ENCODE peak calls at places on chromosomes 16 and 17, in ten cellular contexts. One of them, this sample, is unnamed.
A peak's percentile ranks its signal among the peaks of the same experiment; 100 is the strongest.

GRCh38 chr16:22304411-22304810 is 7.2 kb downstream of the POLR3E start:
- DNase-seq in prostate gland: no peak
- DNase-seq in lung: no peak
- DNase-seq in mucosa of descending colon: no peak
- DNase-seq in WERI-Rb-1: no peak
- DNase-seq in testis: no peak
- DNase-seq in colonic mucosa: no peak
- DNase-seq in ascending aorta: no peak
- DNase-seq in OCI-LY7: no peak
- DNase-seq in neural progenitor cell: no peak
- DNase-seq in this sample: no peak

GRCh38 chr16:12509121-12509520 is 294.6 kb downstream of the CPPED1 start:
- DNase-seq in colonic mucosa: no peak
- DNase-seq in WERI-Rb-1: no peak
- DNase-seq in neural progenitor cell: no peak
- DNase-seq in prostate gland: no peak
- DNase-seq in mucosa of descending colon: no peak
- DNase-seq in lung: no peak
- DNase-seq in OCI-LY7: no peak
- DNase-seq in ascending aorta: no peak
- DNase-seq in testis: no peak
- DNase-seq in this sample: no peak

GRCh38 chr17:64024781-64025731 is 4.6 kb upstream of the ICAM2 start:
- DNase-seq in lung: no peak
- DNase-seq in testis: no peak
- DNase-seq in OCI-LY7: no peak
- DNase-seq in WERI-Rb-1: no peak
- DNase-seq in prostate gland: no peak
- DNase-seq in mucosa of descending colon: no peak
- DNase-seq in colonic mucosa: peak; percentile 21
- DNase-seq in ascending aorta: no peak
- DNase-seq in neural progenitor cell: no peak
- DNase-seq in this sample: no peak

GRCh38 chr17:37848690-37849616 is 75.3 kb upstream of the TBC1D3K start:
- DNase-seq in neural progenitor cell: no peak
- DNase-seq in colonic mucosa: no peak
- DNase-seq in testis: no peak
- DNase-seq in WERI-Rb-1: no peak
- DNase-seq in prostate gland: no peak
- DNase-seq in OCI-LY7: no peak
- DNase-seq in ascending aorta: no peak
- DNase-seq in mucosa of descending colon: no peak
- DNase-seq in lung: no peak
- DNase-seq in this sample: peak; percentile 99

GRCh38 chr17:41284043-41284442 is 8.5 kb downstream of the KRTAP9-7 start:
- DNase-seq in lung: no peak
- DNase-seq in neural progenitor cell: no peak
- DNase-seq in OCI-LY7: no peak
- DNase-seq in prostate gland: no peak
- DNase-seq in WERI-Rb-1: no peak
- DNase-seq in ascending aorta: no peak
- DNase-seq in testis: no peak
- DNase-seq in mucosa of descending colon: no peak
- DNase-seq in colonic mucosa: no peak
- DNase-seq in this sample: no peak

GRCh38 chr17:39579318-39580081 is 28.2 kb downstream of the NEUROD2 start:
- DNase-seq in colonic mucosa: no peak
- DNase-seq in mucosa of descending colon: no peak
- DNase-seq in lung: no peak
- DNase-seq in neural progenitor cell: peak; percentile 91
- DNase-seq in WERI-Rb-1: no peak
- DNase-seq in prostate gland: no peak
- DNase-seq in ascending aorta: no peak
- DNase-seq in OCI-LY7: no peak
- DNase-seq in testis: no peak
- DNase-seq in this sample: no peak

GRCh38 chr17:82082456-82082855 is 15.6 kb downstream of the FASN start:
- DNase-seq in colonic mucosa: no peak
- DNase-seq in testis: no peak
- DNase-seq in WERI-Rb-1: no peak
- DNase-seq in prostate gland: no peak
- DNase-seq in lung: no peak
- DNase-seq in OCI-LY7: no peak
- DNase-seq in ascending aorta: no peak
- DNase-seq in mucosa of descending colon: no peak
- DNase-seq in neural progenitor cell: no peak
- DNase-seq in this sample: no peak

GRCh38 chr16:71610936-71611871 is 14.8 kb upstream of the MARVELD3 start:
- DNase-seq in testis: peak; percentile 81
- DNase-seq in colonic mucosa: peak; percentile 73
- DNase-seq in OCI-LY7: peak; percentile 79
- DNase-seq in mucosa of descending colon: peak; percentile 71
- DNase-seq in lung: peak; percentile 76
- DNase-seq in ascending aorta: no peak
- DNase-seq in prostate gland: peak; percentile 52
- DNase-seq in WERI-Rb-1: peak; percentile 87
- DNase-seq in neural progenitor cell: peak; percentile 81
- DNase-seq in this sample: no peak

GRCh38 chr17:40356906-40357861 is 7.4 kb downstream of the GJD3 start:
- DNase-seq in ascending aorta: no peak
- DNase-seq in testis: no peak
- DNase-seq in neural progenitor cell: no peak
- DNase-seq in mucosa of descending colon: peak; percentile 53
- DNase-seq in WERI-Rb-1: no peak
- DNase-seq in prostate gland: no peak
- DNase-seq in lung: no peak
- DNase-seq in colonic mucosa: no peak
- DNase-seq in OCI-LY7: no peak
- DNase-seq in this sample: no peak

GRCh38 chr17:12136243-12136642 is 115.6 kb downstream of the MAP2K4 start:
- DNase-seq in mucosa of descending colon: no peak
- DNase-seq in testis: no peak
- DNase-seq in WERI-Rb-1: no peak
- DNase-seq in colonic mucosa: no peak
- DNase-seq in OCI-LY7: no peak
- DNase-seq in prostate gland: no peak
- DNase-seq in neural progenitor cell: no peak
- DNase-seq in ascending aorta: no peak
- DNase-seq in lung: no peak
- DNase-seq in this sample: no peak

GRCh38 chr16:84617068-84617630 is 729 bp downstream of the COTL1 start:
- DNase-seq in prostate gland: no peak
- DNase-seq in testis: no peak
- DNase-seq in colonic mucosa: no peak
- DNase-seq in neural progenitor cell: peak; percentile 30
- DNase-seq in OCI-LY7: peak; percentile 64
- DNase-seq in mucosa of descending colon: peak; percentile 80
- DNase-seq in WERI-Rb-1: no peak
- DNase-seq in ascending aorta: no peak
- DNase-seq in lung: no peak
- DNase-seq in this sample: no peak

GRCh38 chr17:55487727-55488436 is 23.4 kb downstream of the SMIM36 start:
- DNase-seq in prostate gland: no peak
- DNase-seq in mucosa of descending colon: no peak
- DNase-seq in OCI-LY7: no peak
- DNase-seq in neural progenitor cell: no peak
- DNase-seq in lung: no peak
- DNase-seq in testis: no peak
- DNase-seq in colonic mucosa: no peak
- DNase-seq in ascending aorta: no peak
- DNase-seq in WERI-Rb-1: no peak
- DNase-seq in this sample: no peak

GRCh38 chr17:64180089-64180488 is 50.1 kb upstream of the ERN1 start:
- DNase-seq in OCI-LY7: no peak
- DNase-seq in testis: no peak
- DNase-seq in mucosa of descending colon: no peak
- DNase-seq in lung: no peak
- DNase-seq in prostate gland: no peak
- DNase-seq in colonic mucosa: no peak
- DNase-seq in neural progenitor cell: no peak
- DNase-seq in WERI-Rb-1: no peak
- DNase-seq in ascending aorta: no peak
- DNase-seq in this sample: no peak

GRCh38 chr16:68369697-68370096 is 58.9 kb downstream of the PRMT7 start:
- DNase-seq in WERI-Rb-1: no peak
- DNase-seq in lung: no peak
- DNase-seq in ascending aorta: no peak
- DNase-seq in testis: no peak
- DNase-seq in prostate gland: no peak
- DNase-seq in colonic mucosa: no peak
- DNase-seq in neural progenitor cell: no peak
- DNase-seq in mucosa of descending colon: peak; percentile 52
- DNase-seq in OCI-LY7: no peak
- DNase-seq in this sample: no peak

GRCh38 chr17:28926786-28927185 is 23.9 kb upstream of the DHRS13 start:
- DNase-seq in mucosa of descending colon: no peak
- DNase-seq in lung: no peak
- DNase-seq in prostate gland: no peak
- DNase-seq in WERI-Rb-1: no peak
- DNase-seq in OCI-LY7: no peak
- DNase-seq in testis: no peak
- DNase-seq in colonic mucosa: no peak
- DNase-seq in neural progenitor cell: no peak
- DNase-seq in ascending aorta: no peak
- DNase-seq in this sample: no peak

GRCh38 chr16:65782537-65783290 is 583.8 kb upstream of the CDH5 start:
- DNase-seq in OCI-LY7: no peak
- DNase-seq in neural progenitor cell: no peak
- DNase-seq in testis: no peak
- DNase-seq in prostate gland: peak; percentile 11
- DNase-seq in ascending aorta: no peak
- DNase-seq in WERI-Rb-1: no peak
- DNase-seq in lung: no peak
- DNase-seq in colonic mucosa: no peak
- DNase-seq in mucosa of descending colon: no peak
- DNase-seq in this sample: no peak

GRCh38 chr16:878071-878784 is 77.7 kb upstream of the GNG13 start:
- DNase-seq in mucosa of descending colon: peak; percentile 46
- DNase-seq in testis: no peak
- DNase-seq in lung: no peak
- DNase-seq in neural progenitor cell: peak; percentile 63
- DNase-seq in OCI-LY7: peak; percentile 54
- DNase-seq in prostate gland: no peak
- DNase-seq in ascending aorta: no peak
- DNase-seq in WERI-Rb-1: no peak
- DNase-seq in colonic mucosa: no peak
- DNase-seq in this sample: no peak

GRCh38 chr16:63789603-63790002 is 1332.3 kb downstream of the CDH11 start:
- DNase-seq in testis: peak; percentile 44
- DNase-seq in WERI-Rb-1: peak; percentile 20
- DNase-seq in OCI-LY7: peak; percentile 1
- DNase-seq in mucosa of descending colon: no peak
- DNase-seq in colonic mucosa: no peak
- DNase-seq in ascending aorta: no peak
- DNase-seq in neural progenitor cell: no peak
- DNase-seq in lung: no peak
- DNase-seq in prostate gland: no peak
- DNase-seq in this sample: no peak
- TF ChIP-seq CTCF in testis: no peak
- TF ChIP-seq CTCF in WERI-Rb-1: peak; percentile 61
- TF ChIP-seq CTCF in OCI-LY7: peak; percentile 61
- TF ChIP-seq CTCF in mucosa of descending colon: no peak
- TF ChIP-seq CTCF in colonic mucosa: no peak
- TF ChIP-seq CTCF in ascending aorta: no peak
- TF ChIP-seq CTCF in neural progenitor cell: no peak
- TF ChIP-seq CTCF in lung: no peak
- TF ChIP-seq CTCF in prostate gland: peak; percentile 6
- TF ChIP-seq CTCF in this sample: peak; percentile 6

GRCh38 chr17:57662644-57663308 is 82.3 kb downstream of the CCDC182 start:
- DNase-seq in mucosa of descending colon: peak; percentile 93
- DNase-seq in OCI-LY7: no peak
- DNase-seq in WERI-Rb-1: peak; percentile 96
- DNase-seq in lung: peak; percentile 94
- DNase-seq in ascending aorta: peak; percentile 90
- DNase-seq in neural progenitor cell: peak; percentile 97
- DNase-seq in colonic mucosa: peak; percentile 90
- DNase-seq in prostate gland: peak; percentile 76
- DNase-seq in testis: peak; percentile 94
- DNase-seq in this sample: peak; percentile 96
- H3K36me3 ChIP-seq in mucosa of descending colon: no peaks in the 10 kb centered on the region
- H3K36me3 ChIP-seq in OCI-LY7: no peaks in the 10 kb centered on the region
- H3K36me3 ChIP-seq in WERI-Rb-1: peaks cover 38% of the 10 kb centered on the region
- H3K36me3 ChIP-seq in lung: no peaks in the 10 kb centered on the region
- H3K36me3 ChIP-seq in ascending aorta: no peaks in the 10 kb centered on the region
- H3K36me3 ChIP-seq in neural progenitor cell: no peaks in the 10 kb centered on the region
- H3K36me3 ChIP-seq in colonic mucosa: no peaks in the 10 kb centered on the region
- H3K36me3 ChIP-seq in prostate gland: no peaks in the 10 kb centered on the region
- H3K36me3 ChIP-seq in testis: no peaks in the 10 kb centered on the region
- H3K36me3 ChIP-seq in this sample: peaks cover 2% of the 10 kb centered on the region

GRCh38 chr16:90020838-90021382 is 1.7 kb upstream of the DBNDD1 start:
- DNase-seq in OCI-LY7: peak; percentile 16
- DNase-seq in mucosa of descending colon: no peak
- DNase-seq in ascending aorta: no peak
- DNase-seq in colonic mucosa: no peak
- DNase-seq in testis: no peak
- DNase-seq in neural progenitor cell: no peak
- DNase-seq in WERI-Rb-1: no peak
- DNase-seq in prostate gland: no peak
- DNase-seq in lung: no peak
- DNase-seq in this sample: no peak

GRCh38 chr16:90019543-90020259 is 445 bp upstream of the DBNDD1 start:
- DNase-seq in neural progenitor cell: peak; percentile 85
- DNase-seq in mucosa of descending colon: no peak
- DNase-seq in lung: no peak
- DNase-seq in WERI-Rb-1: no peak
- DNase-seq in ascending aorta: no peak
- DNase-seq in colonic mucosa: peak; percentile 40
- DNase-seq in OCI-LY7: peak; percentile 57
- DNase-seq in testis: peak; percentile 33
- DNase-seq in prostate gland: no peak
- DNase-seq in this sample: no peak

GRCh38 chr16:90018297-90019200 is 707 bp downstream of the DBNDD1 start:
- DNase-seq in mucosa of descending colon: no peak
- DNase-seq in prostate gland: peak; percentile 30
- DNase-seq in lung: no peak
- DNase-seq in WERI-Rb-1: no peak
- DNase-seq in ascending aorta: no peak
- DNase-seq in colonic mucosa: no peak
- DNase-seq in testis: peak; percentile 38
- DNase-seq in OCI-LY7: no peak
- DNase-seq in neural progenitor cell: peak; percentile 58
- DNase-seq in this sample: no peak

GRCh38 chr16:90019201-90019542 is at the start of gene DBNDD1:
- DNase-seq in colonic mucosa: no peak
- DNase-seq in lung: no peak
- DNase-seq in WERI-Rb-1: no peak
- DNase-seq in mucosa of descending colon: no peak
- DNase-seq in ascending aorta: no peak
- DNase-seq in prostate gland: no peak
- DNase-seq in neural progenitor cell: no peak
- DNase-seq in testis: no peak
- DNase-seq in OCI-LY7: no peak
- DNase-seq in this sample: no peak

GRCh38 chr16:90020260-90020837 is 1.1 kb upstream of the DBNDD1 start:
- DNase-seq in prostate gland: no peak
- DNase-seq in mucosa of descending colon: no peak
- DNase-seq in testis: no peak
- DNase-seq in ascending aorta: no peak
- DNase-seq in colonic mucosa: no peak
- DNase-seq in neural progenitor cell: no peak
- DNase-seq in OCI-LY7: no peak
- DNase-seq in WERI-Rb-1: no peak
- DNase-seq in lung: no peak
- DNase-seq in this sample: no peak
- H3K4me3 ChIP-seq in prostate gland: peak overlapping the region; percentile 80
- H3K4me3 ChIP-seq in mucosa of descending colon: no peak overlapping the region
- H3K4me3 ChIP-seq in testis: no peak overlapping the region
- H3K4me3 ChIP-seq in ascending aorta: peak overlapping the region; percentile 69
- H3K4me3 ChIP-seq in colonic mucosa: peak overlapping the region; percentile 53
- H3K4me3 ChIP-seq in neural progenitor cell: peak overlapping the region; percentile 93
- H3K4me3 ChIP-seq in OCI-LY7: no peak overlapping the region
- H3K4me3 ChIP-seq in WERI-Rb-1: no peak overlapping the region
- H3K4me3 ChIP-seq in lung: no peak overlapping the region
- H3K4me3 ChIP-seq in this sample: peak overlapping the region; percentile 64

GRCh38 chr17:75003957-75004355 is 8.5 kb upstream of the MRPL58 start:
- DNase-seq in prostate gland: no peak
- DNase-seq in testis: peak; percentile 75
- DNase-seq in neural progenitor cell: no peak
- DNase-seq in WERI-Rb-1: no peak
- DNase-seq in OCI-LY7: no peak
- DNase-seq in colonic mucosa: no peak
- DNase-seq in ascending aorta: no peak
- DNase-seq in lung: no peak
- DNase-seq in mucosa of descending colon: no peak
- DNase-seq in this sample: no peak
- TF ChIP-seq CTCF in prostate gland: no peak
- TF ChIP-seq CTCF in testis: no peak
- TF ChIP-seq CTCF in neural progenitor cell: no peak
- TF ChIP-seq CTCF in WERI-Rb-1: no peak
- TF ChIP-seq CTCF in OCI-LY7: no peak
- TF ChIP-seq CTCF in colonic mucosa: no peak
- TF ChIP-seq CTCF in ascending aorta: no peak
- TF ChIP-seq CTCF in lung: no peak
- TF ChIP-seq CTCF in mucosa of descending colon: no peak
- TF ChIP-seq CTCF in this sample: no peak